ENCODE peak calls at places on chromosomes 5 and 9, in seven cellular contexts. K, P, X, V, I, S and W are unnamed samples.

GRCh38 chr9:124267271-124267807 is 9.6 kb downstream of the NEK6 start:
- DNase-seq in S (peak; percentile 83), V (no peak), P (no peak), X (no peak), I (peak; percentile 95), K (no peak), W (no peak)

GRCh38 chr9:21574261-21574660 is 92.1 kb upstream of the IFNE start:
- DNase-seq in X (no peak), V (no peak), I (no peak), K (no peak), S (no peak), P (no peak), W (no peak)

GRCh38 chr9:70865471-70865870 is 255.9 kb downstream of the TRPM3 start:
- DNase-seq in I (no peak), P (no peak), K (no peak), X (no peak), V (no peak), S (no peak), W (no peak)

GRCh38 chr5:25255128-25255527 is 610.4 kb upstream of the CDH10 start:
- DNase-seq in P (no peak), K (no peak), S (no peak), V (no peak), X (no peak), I (no peak), W (no peak)

GRCh38 chr5:139847790-139848507 is 52.3 kb downstream of the PSD2 start:
- DNase-seq in P (peak; percentile 66), X (peak; percentile 93), S (peak; percentile 6), I (no peak), K (peak; percentile 67), V (peak; percentile 75), W (peak; percentile 56)

GRCh38 chr5:132812123-132812948 is 766 bp upstream of the SOWAHA start:
- DNase-seq in P (no peak), X (no peak), V (no peak), I (no peak), S (no peak), K (no peak), W (no peak)

GRCh38 chr9:131417264-131418142 is 23.6 kb downstream of the PRRC2B start:
- DNase-seq in K (no peak), S (no peak), P (no peak), I (no peak), X (no peak), V (peak; percentile 6), W (no peak)

GRCh38 chr9:125343518-125344284 is 82.1 kb downstream of the GAPVD1 start:
- DNase-seq in K (no peak), S (peak; percentile 63), P (no peak), V (no peak), I (peak; percentile 49), X (peak; percentile 65), W (peak; percentile 58)

GRCh38 chr9:111691686-111692329 is 30.4 kb downstream of the GNG10 start:
- DNase-seq in S (peak; percentile 68), P (no peak), I (no peak), K (no peak), X (no peak), V (no peak), W (no peak)

GRCh38 chr9:14347408-14348224 is 33.7 kb upstream of the NFIB start:
- DNase-seq in V (peak; percentile 85), X (peak; percentile 77), K (no peak), I (no peak), P (no peak), S (peak; percentile 60), W (peak; percentile 75)

GRCh38 chr9:127567898-127568617 is 44.0 kb upstream of the STXBP1 start:
- DNase-seq in I (no peak), K (no peak), X (peak; percentile 87), S (no peak), V (peak; percentile 66), P (peak; percentile 53), W (peak; percentile 55)

GRCh38 chr9:77648458-77649108 is 461 bp upstream of the GNA14 start:
- DNase-seq in I (no peak), X (peak; percentile 84), P (peak; percentile 32), V (peak; percentile 75), K (no peak), S (peak; percentile 38), W (peak; percentile 76)

GRCh38 chr9:135166566-135166965 is 79.1 kb downstream of the OLFM1 start:
- DNase-seq in S (no peak), I (peak; percentile 63), K (no peak), V (no peak), P (no peak), X (no peak), W (no peak)

GRCh38 chr5:171306785-171307591 is 2.1 kb upstream of the TLX3 start:
- DNase-seq in K (no peak), V (no peak), X (peak; percentile 77), I (no peak), P (no peak), S (no peak), W (peak; percentile 70)